ENCODE peak calls at places on chromosomes 16 and 17, in seven cellular contexts. X is AG04449, V is AG04450, F is GM12878, A is RWPE2, E is stomach, U is lower lobe of right lung. B is an unnamed sample.

GRCh38 chr16:4330277-4330882 is 14.5 kb downstream of the GLIS2 start:
- DNase-seq in X (no peak), V (no peak), F (no peak), A (peak; percentile 70), E (peak; percentile 89), U (peak; percentile 88), B (no peak)

GRCh38 chr16:57617604-57618111 is 10.8 kb upstream of the ADGRG1 start:
- DNase-seq in X (no peak), V (no peak), F (no peak), A (peak; percentile 52), E (peak; percentile 20), U (no peak), B (no peak)

GRCh38 chr17:75271233-75271954 is 363 bp upstream of the MIF4GD start:
- DNase-seq in X (no peak), V (no peak), F (no peak), A (no peak), E (peak; percentile 87), U (peak; percentile 91), B (no peak)

GRCh38 chr17:20174588-20175265 is 165.6 kb downstream of the SPECC1 start:
- DNase-seq in X (no peak), V (no peak), F (no peak), A (no peak), E (peak; percentile 39), U (no peak), B (no peak)

GRCh38 chr17:75365009-75365930 is 40.2 kb downstream of the GRB2 start:
- DNase-seq in X (no peak), V (no peak), F (no peak), A (no peak), E (no peak), U (no peak), B (no peak)

GRCh38 chr17:44820631-44821196 is 9.4 kb downstream of the GJC1 start:
- DNase-seq in X (peak; percentile 67), V (peak; percentile 67), F (no peak), A (no peak), E (no peak), U (no peak), B (peak; percentile 88)

GRCh38 chr16:64475627-64476351 is 646.1 kb downstream of the CDH11 start:
- DNase-seq in X (no peak), V (no peak), F (no peak), A (no peak), E (no peak), U (no peak), B (no peak)

GRCh38 chr17:44280383-44280782 is 12.4 kb upstream of the SLC4A1 start:
- DNase-seq in X (no peak), V (no peak), F (no peak), A (no peak), E (no peak), U (no peak), B (no peak)

GRCh38 chr17:60087882-60088669 is 9.4 kb upstream of the HEATR6 start:
- DNase-seq in X (no peak), V (no peak), F (no peak), A (no peak), E (peak; percentile 42), U (no peak), B (no peak)

GRCh38 chr17:2215616-2216364 is 87.8 kb downstream of the SMG6 start:
- DNase-seq in X (no peak), V (peak; percentile 85), F (no peak), A (no peak), E (peak; percentile 57), U (peak; percentile 66), B (no peak)

GRCh38 chr17:82349287-82349701 is 9.8 kb upstream of the TEX19 start:
- DNase-seq in X (no peak), V (no peak), F (no peak), A (no peak), E (no peak), U (no peak), B (no peak)

GRCh38 chr17:44190496-44190895 is 3.7 kb downstream of the TMUB2 start:
- DNase-seq in X (no peak), V (no peak), F (no peak), A (no peak), E (no peak), U (no peak), B (no peak)

GRCh38 chr16:11896776-11897175 is 19.0 kb downstream of the GSPT1 start:
- DNase-seq in X (peak; percentile 68), V (peak; percentile 36), F (no peak), A (no peak), E (no peak), U (no peak), B (peak; percentile 26)

GRCh38 chr17:35557353-35557752 is 3.3 kb downstream of the SLFN14 start:
- DNase-seq in X (no peak), V (no peak), F (no peak), A (no peak), E (no peak), U (no peak), B (no peak)

GRCh38 chr16:89864421-89864820 is 9.0 kb upstream of the TCF25 start:
- DNase-seq in X (no peak), V (no peak), F (no peak), A (no peak), E (no peak), U (no peak), B (no peak)

GRCh38 chr17:81184596-81184995 is 18.6 kb upstream of the AATK start:
- DNase-seq in X (no peak), V (no peak), F (no peak), A (no peak), E (no peak), U (no peak), B (no peak)

GRCh38 chr17:73192219-73192893 is 499 bp upstream of the COG1 start:
- DNase-seq in X (no peak), V (peak; percentile 33), F (no peak), A (peak; percentile 88), E (peak; percentile 60), U (peak; percentile 74), B (no peak)

GRCh38 chr17:81153340-81153803 is 11.9 kb upstream of the PVALEF start:
- DNase-seq in X (no peak), V (no peak), F (no peak), A (no peak), E (no peak), U (no peak), B (no peak)

GRCh38 chr17:34580685-34581445 is 1.5 kb downstream of the TMEM132E start:
- DNase-seq in X (no peak), V (no peak), F (no peak), A (no peak), E (no peak), U (no peak), B (no peak)

GRCh38 chr17:61251939-61252865 is 147.4 kb upstream of the TBX2 start:
- DNase-seq in X (peak; percentile 92), V (peak; percentile 99), F (no peak), A (no peak), E (peak; percentile 76), U (peak; percentile 95), B (no peak)

GRCh38 chr16:57245472-57246113 is 534 bp downstream of the ARL2BP start:
- DNase-seq in X (no peak), V (no peak), F (no peak), A (peak; percentile 72), E (peak; percentile 40), U (peak; percentile 73), B (no peak)

GRCh38 chr17:47829870-47830269 is 1.5 kb downstream of the MRPL10 start:
- DNase-seq in X (no peak), V (no peak), F (no peak), A (no peak), E (no peak), U (no peak), B (no peak)
- H3K4me3 ChIP-seq in X (no peak overlapping the region), V (no peak overlapping the region), F (peak overlapping the region; percentile 97), A (no peak overlapping the region), E (peak overlapping the region; percentile 83), U (no peak overlapping the region), B (no peak overlapping the region)

GRCh38 chr17:79303641-79304205 is 229.1 kb downstream of the ENGASE start:
- DNase-seq in X (no peak), V (no peak), F (no peak), A (no peak), E (no peak), U (no peak), B (no peak)

GRCh38 chr17:79305831-79306687 is 231.4 kb downstream of the ENGASE start:
- DNase-seq in X (no peak), V (no peak), F (no peak), A (no peak), E (peak; percentile 66), U (no peak), B (no peak)

GRCh38 chr17:79304907-79305306 is 230.3 kb downstream of the ENGASE start:
- DNase-seq in X (no peak), V (no peak), F (no peak), A (no peak), E (no peak), U (no peak), B (no peak)

GRCh38 chr17:79306688-79307323 is 232.2 kb downstream of the ENGASE start:
- DNase-seq in X (no peak), V (no peak), F (no peak), A (no peak), E (peak; percentile 68), U (no peak), B (peak; percentile 12)

GRCh38 chr17:79305376-79305775 is 230.8 kb downstream of the ENGASE start:
- DNase-seq in X (no peak), V (no peak), F (no peak), A (no peak), E (no peak), U (no peak), B (no peak)
- H3K4me3 ChIP-seq in X (no peak overlapping the region), V (no peak overlapping the region), F (no peak overlapping the region), A (no peak overlapping the region), E (no peak overlapping the region), U (no peak overlapping the region), B (no peak overlapping the region)

GRCh38 chr17:38451030-38451839 is 23.0 kb downstream of the ARHGAP23 start:
- DNase-seq in X (no peak), V (no peak), F (no peak), A (peak; percentile 87), E (no peak), U (peak; percentile 64), B (no peak)
- H3K4me3 ChIP-seq in X (peak overlapping the region; percentile 63), V (peak overlapping the region; percentile 59), F (no peak overlapping the region), A (peak overlapping the region; percentile 28), E (no peak overlapping the region), U (peak overlapping the region; percentile 35), B (no peak overlapping the region)

GRCh38 chr17:63489291-63489690 is 12.4 kb downstream of the ACE start:
- DNase-seq in X (no peak), V (no peak), F (no peak), A (no peak), E (no peak), U (no peak), B (no peak)

GRCh38 chr17:63483655-63484575 is 7.1 kb downstream of the ACE start:
- DNase-seq in X (no peak), V (no peak), F (no peak), A (no peak), E (no peak), U (no peak), B (no peak)

GRCh38 chr17:63486317-63487013 is 9.6 kb downstream of the ACE start:
- DNase-seq in X (no peak), V (no peak), F (no peak), A (no peak), E (no peak), U (no peak), B (no peak)

GRCh38 chr17:63488851-63489250 is 12.0 kb downstream of the ACE start:
- DNase-seq in X (no peak), V (no peak), F (no peak), A (no peak), E (no peak), U (no peak), B (no peak)

DNA sequence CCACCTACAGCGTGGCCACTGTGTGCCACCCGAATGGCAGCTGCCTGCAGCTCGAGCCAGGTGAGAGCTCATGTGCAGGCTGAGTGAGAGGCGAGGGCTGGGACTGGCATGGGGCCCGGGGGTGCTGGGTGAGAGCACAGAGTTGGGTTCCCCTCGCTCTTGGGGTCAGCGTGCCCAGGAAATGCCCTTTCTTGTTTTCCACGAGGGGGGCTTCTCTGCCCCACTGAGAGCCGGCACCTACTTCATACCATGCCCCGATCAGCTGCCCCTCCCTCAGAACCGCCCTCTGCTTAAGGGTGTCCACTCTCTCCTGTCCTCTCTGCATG is 10.1 kb downstream of the ACE start:
- DNase-seq in X (no peak), V (no peak), F (no peak), A (no peak), E (no peak), U (no peak), B (no peak)
- H3K4me3 ChIP-seq in X (no peak overlapping the region), V (no peak overlapping the region), F (no peak overlapping the region), A (no peak overlapping the region), E (no peak overlapping the region), U (no peak overlapping the region), B (no peak overlapping the region)